ENCODE peak calls at places on chromosomes 12 and 14, in four cellular contexts. One of them, this sample, is unnamed.

GRCh38 chr14:25259470-25259869 is 209.5 kb upstream of the STXBP6 start:
- DNase-seq in OCI-LY7: no peak
- DNase-seq in fibroblast of lung: no peak
- DNase-seq in heart right ventricle: no peak
- DNase-seq in this sample: no peak

GRCh38 chr12:9906888-9907287 is 25.3 kb downstream of the CLEC2A start:
- DNase-seq in OCI-LY7: no peak
- DNase-seq in fibroblast of lung: peak
- DNase-seq in heart right ventricle: no peak
- DNase-seq in this sample: no peak

GRCh38 chr12:121570467-121571283 is 10.1 kb downstream of the KDM2B start:
- DNase-seq in OCI-LY7: no peak
- DNase-seq in fibroblast of lung: no peak
- DNase-seq in heart right ventricle: no peak
- DNase-seq in this sample: no peak

GRCh38 chr14:105087308-105087962 is 22.2 kb upstream of the GPR132 start:
- DNase-seq in OCI-LY7: no peak
- DNase-seq in fibroblast of lung: peak
- DNase-seq in heart right ventricle: no peak
- DNase-seq in this sample: no peak

GRCh38 chr14:97301931-97302559 is 504.9 kb downstream of the VRK1 start:
- DNase-seq in OCI-LY7: no peak
- DNase-seq in fibroblast of lung: no peak
- DNase-seq in heart right ventricle: no peak
- DNase-seq in this sample: no peak

GRCh38 chr14:92646952-92647461 is 101.4 kb downstream of the LGMN start:
- DNase-seq in OCI-LY7: no peak
- DNase-seq in fibroblast of lung: peak
- DNase-seq in heart right ventricle: no peak
- DNase-seq in this sample: peak

GRCh38 chr12:66196806-66197205 is 7.8 kb downstream of the IRAK3 start:
- DNase-seq in OCI-LY7: peak
- DNase-seq in fibroblast of lung: no peak
- DNase-seq in heart right ventricle: no peak
- DNase-seq in this sample: no peak

GRCh38 chr12:100564090-100564489 is 9.4 kb upstream of the GAS2L3 start:
- DNase-seq in OCI-LY7: no peak
- DNase-seq in fibroblast of lung: no peak
- DNase-seq in heart right ventricle: no peak
- DNase-seq in this sample: no peak

GRCh38 chr12:12819752-12820311 is 6.7 kb downstream of the DDX47 start:
- DNase-seq in OCI-LY7: no peak
- DNase-seq in fibroblast of lung: peak
- DNase-seq in heart right ventricle: no peak
- DNase-seq in this sample: peak

GRCh38 chr12:53431187-53431586 is 7.5 kb downstream of the AMHR2 start:
- DNase-seq in OCI-LY7: no peak
- DNase-seq in fibroblast of lung: peak
- DNase-seq in heart right ventricle: no peak
- DNase-seq in this sample: no peak

GRCh38 chr12:118986043-118986442 is 4.7 kb downstream of the SRRM4 start:
- DNase-seq in OCI-LY7: no peak
- DNase-seq in fibroblast of lung: no peak
- DNase-seq in heart right ventricle: no peak
- DNase-seq in this sample: no peak

GRCh38 chr14:63295991-63296630 is 22.6 kb downstream of the GPHB5 start:
- DNase-seq in OCI-LY7: no peak
- DNase-seq in fibroblast of lung: peak
- DNase-seq in heart right ventricle: no peak
- DNase-seq in this sample: no peak

GRCh38 chr12:82625523-82625922 is 61.2 kb upstream of the TMTC2 start:
- DNase-seq in OCI-LY7: no peak
- DNase-seq in fibroblast of lung: no peak
- DNase-seq in heart right ventricle: no peak
- DNase-seq in this sample: no peak

GRCh38 chr12:38350342-38351181 is 34.0 kb downstream of the ALG10B start:
- DNase-seq in OCI-LY7: no peak
- DNase-seq in fibroblast of lung: no peak
- DNase-seq in heart right ventricle: no peak
- DNase-seq in this sample: no peak

GRCh38 chr12:114636723-114637480 is 47.1 kb downstream of the TBX3 start:
- DNase-seq in OCI-LY7: no peak
- DNase-seq in fibroblast of lung: no peak
- DNase-seq in heart right ventricle: no peak
- DNase-seq in this sample: no peak

GRCh38 chr12:77339610-77340009 is 274.2 kb upstream of the E2F7 start:
- DNase-seq in OCI-LY7: no peak
- DNase-seq in fibroblast of lung: peak
- DNase-seq in heart right ventricle: no peak
- DNase-seq in this sample: no peak

GRCh38 chr12:113862570-113863454 is 103.3 kb downstream of the RBM19 start:
- DNase-seq in OCI-LY7: no peak
- DNase-seq in fibroblast of lung: peak
- DNase-seq in heart right ventricle: no peak
- DNase-seq in this sample: peak

GRCh38 chr12:112439769-112440168 is 21.0 kb downstream of the PTPN11 start:
- DNase-seq in OCI-LY7: no peak
- DNase-seq in fibroblast of lung: no peak
- DNase-seq in heart right ventricle: no peak
- DNase-seq in this sample: no peak

GRCh38 chr12:58657175-58657574 is 263.1 kb downstream of the LRIG3 start:
- DNase-seq in OCI-LY7: no peak
- DNase-seq in fibroblast of lung: peak
- DNase-seq in heart right ventricle: no peak
- DNase-seq in this sample: no peak

GRCh38 chr12:112380663-112381420 is 1.4 kb downstream of the HECTD4 start:
- DNase-seq in OCI-LY7: peak
- DNase-seq in fibroblast of lung: peak
- DNase-seq in heart right ventricle: no peak
- DNase-seq in this sample: no peak

GRCh38 chr12:23906329-23906728 is 43.1 kb downstream of the SOX5 start:
- DNase-seq in OCI-LY7: no peak
- DNase-seq in fibroblast of lung: peak
- DNase-seq in heart right ventricle: no peak
- DNase-seq in this sample: no peak

GRCh38 chr12:6145584-6145983 is 21.1 kb upstream of the VWF start:
- DNase-seq in OCI-LY7: peak
- DNase-seq in fibroblast of lung: no peak
- DNase-seq in heart right ventricle: no peak
- DNase-seq in this sample: no peak

GRCh38 chr14:97185186-97185585 is 388.0 kb downstream of the VRK1 start:
- DNase-seq in OCI-LY7: peak
- DNase-seq in fibroblast of lung: peak
- DNase-seq in heart right ventricle: no peak
- DNase-seq in this sample: no peak

GRCh38 chr12:57850924-57851323 is 4.4 kb upstream of the CTDSP2 start:
- DNase-seq in OCI-LY7: peak
- DNase-seq in fibroblast of lung: no peak
- DNase-seq in heart right ventricle: no peak
- DNase-seq in this sample: no peak

GRCh38 chr12:97408363-97408762 is 54.2 kb upstream of the RMST start:
- DNase-seq in OCI-LY7: no peak
- DNase-seq in fibroblast of lung: no peak
- DNase-seq in heart right ventricle: no peak
- DNase-seq in this sample: no peak

GRCh38 chr12:88572785-88573565 is 7.3 kb downstream of the KITLG start:
- DNase-seq in OCI-LY7: no peak
- DNase-seq in fibroblast of lung: no peak
- DNase-seq in heart right ventricle: no peak
- DNase-seq in this sample: no peak

GRCh38 chr12:7092229-7092985 is at the start of gene C1R:
- DNase-seq in OCI-LY7: peak
- DNase-seq in fibroblast of lung: peak
- DNase-seq in heart right ventricle: peak
- DNase-seq in this sample: peak

GRCh38 chr14:59265808-59266207 is 77.3 kb downstream of the DAAM1 start:
- DNase-seq in OCI-LY7: no peak
- DNase-seq in fibroblast of lung: no peak
- DNase-seq in heart right ventricle: no peak
- DNase-seq in this sample: no peak

GRCh38 chr12:113781415-113782198 is 184.5 kb downstream of the RBM19 start:
- DNase-seq in OCI-LY7: no peak
- DNase-seq in fibroblast of lung: peak
- DNase-seq in heart right ventricle: no peak
- DNase-seq in this sample: peak

GRCh38 chr12:57895337-57896138 is 45.8 kb upstream of the ATP23 start:
- DNase-seq in OCI-LY7: peak
- DNase-seq in fibroblast of lung: no peak
- DNase-seq in heart right ventricle: no peak
- DNase-seq in this sample: no peak

GRCh38 chr12:89831696-89832095 is 123.1 kb upstream of the ATP2B1 start:
- DNase-seq in OCI-LY7: no peak
- DNase-seq in fibroblast of lung: no peak
- DNase-seq in heart right ventricle: no peak
- DNase-seq in this sample: no peak

GRCh38 chr12:44446181-44446580 is 429.9 kb downstream of the NELL2 start:
- DNase-seq in OCI-LY7: no peak
- DNase-seq in fibroblast of lung: no peak
- DNase-seq in heart right ventricle: no peak
- DNase-seq in this sample: no peak

GRCh38 chr14:33790996-33791395 is 159.9 kb downstream of the EGLN3 start:
- DNase-seq in OCI-LY7: no peak
- DNase-seq in fibroblast of lung: peak
- DNase-seq in heart right ventricle: no peak
- DNase-seq in this sample: no peak

GRCh38 chr14:49745191-49745590 is 22.8 kb upstream of the KLHDC2 start:
- DNase-seq in OCI-LY7: no peak
- DNase-seq in fibroblast of lung: no peak
- DNase-seq in heart right ventricle: no peak
- DNase-seq in this sample: no peak

DNA sequence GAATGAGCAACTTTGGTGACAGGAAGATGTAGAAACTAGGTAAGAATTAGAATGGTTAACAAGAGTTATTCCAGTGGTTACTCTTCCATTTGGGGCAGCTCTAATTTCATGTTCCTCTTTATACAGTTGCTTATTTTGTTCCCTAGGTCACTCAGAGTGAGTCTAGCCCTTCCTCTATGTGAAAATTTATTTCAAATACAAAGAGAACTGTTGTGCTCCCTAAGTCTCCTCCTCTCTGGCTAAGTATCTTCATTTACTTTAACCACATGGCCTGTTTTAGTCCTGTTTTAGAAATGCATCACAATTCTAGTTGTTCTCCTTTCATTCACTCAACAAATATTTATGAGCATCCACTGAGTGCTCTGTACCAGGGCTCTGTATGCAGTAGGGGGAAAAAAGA is 51.1 kb upstream of the HIF1A start:
- DNase-seq in OCI-LY7: peak
- DNase-seq in fibroblast of lung: no peak
- DNase-seq in heart right ventricle: no peak
- DNase-seq in this sample: no peak
- H3K4me3 ChIP-seq in OCI-LY7: peak
- H3K4me3 ChIP-seq in fibroblast of lung: no peak
- H3K4me3 ChIP-seq in heart right ventricle: no peak
- H3K4me3 ChIP-seq in this sample: no peak

DNA sequence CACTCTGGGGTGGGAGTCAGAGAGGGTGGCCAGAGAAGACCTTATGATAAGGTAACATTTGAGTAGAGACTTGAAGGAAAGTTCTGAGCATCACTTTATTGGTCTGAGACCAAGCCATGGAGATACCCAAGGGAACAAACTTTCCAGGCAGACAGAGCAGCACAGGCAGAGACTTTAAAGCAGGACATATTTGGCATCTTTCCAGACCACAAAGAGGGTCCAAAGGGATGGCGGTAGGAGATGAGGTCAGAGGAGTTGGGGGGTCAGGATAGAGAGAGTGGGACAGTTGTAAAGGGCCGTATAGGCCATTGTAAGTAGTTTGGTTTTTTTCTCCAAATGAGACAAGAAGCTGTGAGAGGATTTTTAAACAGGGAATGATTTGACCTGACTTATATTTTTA is 344.4 kb downstream of the SEC23A start:
- DNase-seq in OCI-LY7: no peak
- DNase-seq in fibroblast of lung: no peak
- DNase-seq in heart right ventricle: no peak
- DNase-seq in this sample: no peak
- TF ChIP-seq CTCF in OCI-LY7: no peak
- TF ChIP-seq CTCF in fibroblast of lung: no peak
- TF ChIP-seq CTCF in heart right ventricle: no peak
- TF ChIP-seq CTCF in this sample: no peak

GRCh38 chr12:25051583-25052190 is 102.8 kb upstream of the BCAT1 start:
- DNase-seq in OCI-LY7: peak
- DNase-seq in fibroblast of lung: no peak
- DNase-seq in heart right ventricle: no peak
- DNase-seq in this sample: no peak
- H3K4me3 ChIP-seq in OCI-LY7: peak
- H3K4me3 ChIP-seq in fibroblast of lung: no peak
- H3K4me3 ChIP-seq in heart right ventricle: peak
- H3K4me3 ChIP-seq in this sample: no peak

GRCh38 chr14:100370003-100370402 is 46.9 kb downstream of the SLC25A47 start:
- DNase-seq in OCI-LY7: no peak
- DNase-seq in fibroblast of lung: no peak
- DNase-seq in heart right ventricle: no peak
- DNase-seq in this sample: no peak

GRCh38 chr14:100371773-100372172 is 48.6 kb downstream of the SLC25A47 start:
- DNase-seq in OCI-LY7: no peak
- DNase-seq in fibroblast of lung: no peak
- DNase-seq in heart right ventricle: no peak
- DNase-seq in this sample: no peak

GRCh38 chr14:100374891-100375272 is 51.7 kb downstream of the SLC25A47 start:
- DNase-seq in OCI-LY7: no peak
- DNase-seq in fibroblast of lung: no peak
- DNase-seq in heart right ventricle: no peak
- DNase-seq in this sample: no peak

GRCh38 chr14:100374270-100374669 is 51.1 kb downstream of the SLC25A47 start:
- DNase-seq in OCI-LY7: no peak
- DNase-seq in fibroblast of lung: no peak
- DNase-seq in heart right ventricle: no peak
- DNase-seq in this sample: no peak

GRCh38 chr14:100372357-100373048 is 49.4 kb downstream of the SLC25A47 start:
- DNase-seq in OCI-LY7: no peak
- DNase-seq in fibroblast of lung: no peak
- DNase-seq in heart right ventricle: no peak
- DNase-seq in this sample: no peak
- TF ChIP-seq CTCF in OCI-LY7: no peak
- TF ChIP-seq CTCF in fibroblast of lung: no peak
- TF ChIP-seq CTCF in heart right ventricle: no peak
- TF ChIP-seq CTCF in this sample: no peak